ENCODE peak calls at places on chromosomes 1 and 21, in four cellular contexts. B is GM12878, S is HepG2, Y is K562. I is an unnamed sample.

GRCh38 chr1:71047635-71048607 is at the start of gene PTGER3:
- DNase-seq in Y (peak), B (no peak), S (peak), I (peak)

GRCh38 chr21:17513214-17514123 is 626 bp downstream of the CXADR start:
- DNase-seq in Y (peak), B (no peak), S (peak), I (peak)

GRCh38 chr1:7681401-7681800 is 89.7 kb upstream of the VAMP3 start:
- DNase-seq in B (no peak), S (no peak), Y (no peak), I (no peak)

GRCh38 chr1:234721476-234722266 is 111.7 kb upstream of the IRF2BP2 start:
- DNase-seq in Y (no peak), S (peak), B (no peak), I (no peak)

GRCh38 chr1:35499652-35500176 is 57.5 kb downstream of the KIAA0319L start:
- DNase-seq in Y (peak), B (no peak), S (no peak), I (no peak)

GRCh38 chr1:26408604-26409003 is 2.0 kb upstream of the LIN28A start:
- DNase-seq in S (peak), Y (peak), B (no peak), I (peak)

GRCh38 chr1:169109561-169110134 is 3.2 kb downstream of the ATP1B1 start:
- DNase-seq in B (no peak), S (peak), Y (no peak), I (no peak)

GRCh38 chr21:46459024-46459355 is 299 bp downstream of the DIP2A start:
- DNase-seq in B (no peak), Y (no peak), S (no peak), I (no peak)

GRCh38 chr1:169879034-169879835 is 14.5 kb downstream of the SCYL3 start:
- DNase-seq in B (no peak), Y (no peak), S (no peak), I (no peak)

GRCh38 chr1:216186131-216186530 is 237.1 kb downstream of the USH2A start:
- DNase-seq in Y (no peak), B (no peak), S (no peak), I (no peak)

GRCh38 chr1:76103034-76103433 is 28.5 kb downstream of the ST6GALNAC3 start:
- DNase-seq in Y (no peak), S (no peak), B (no peak), I (no peak)

DNA sequence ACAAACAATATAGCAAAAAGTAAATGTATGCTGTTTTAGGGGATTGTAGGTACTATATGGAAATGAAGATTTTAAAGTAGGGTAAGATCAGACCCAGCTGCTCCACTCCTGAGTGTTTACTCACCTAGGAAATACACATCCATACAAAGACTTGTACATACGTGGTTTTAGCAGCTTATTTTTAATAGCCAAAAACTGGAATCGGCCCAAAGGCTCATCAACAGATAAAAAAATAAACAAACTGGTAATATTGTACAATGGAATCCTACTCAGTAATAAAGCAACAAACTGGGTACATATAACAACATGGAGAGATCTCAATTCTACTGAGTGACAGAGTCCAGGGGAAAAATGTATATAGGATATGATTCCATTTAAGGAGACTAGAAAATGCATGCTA is 179.2 kb upstream of the TMEM51 start:
- DNase-seq in B (no peak), Y (no peak), S (no peak), I (no peak)
- TF ChIP-seq TCF7 in B (no peak), Y (no peak), S (no peak), I (no peak)

DNA sequence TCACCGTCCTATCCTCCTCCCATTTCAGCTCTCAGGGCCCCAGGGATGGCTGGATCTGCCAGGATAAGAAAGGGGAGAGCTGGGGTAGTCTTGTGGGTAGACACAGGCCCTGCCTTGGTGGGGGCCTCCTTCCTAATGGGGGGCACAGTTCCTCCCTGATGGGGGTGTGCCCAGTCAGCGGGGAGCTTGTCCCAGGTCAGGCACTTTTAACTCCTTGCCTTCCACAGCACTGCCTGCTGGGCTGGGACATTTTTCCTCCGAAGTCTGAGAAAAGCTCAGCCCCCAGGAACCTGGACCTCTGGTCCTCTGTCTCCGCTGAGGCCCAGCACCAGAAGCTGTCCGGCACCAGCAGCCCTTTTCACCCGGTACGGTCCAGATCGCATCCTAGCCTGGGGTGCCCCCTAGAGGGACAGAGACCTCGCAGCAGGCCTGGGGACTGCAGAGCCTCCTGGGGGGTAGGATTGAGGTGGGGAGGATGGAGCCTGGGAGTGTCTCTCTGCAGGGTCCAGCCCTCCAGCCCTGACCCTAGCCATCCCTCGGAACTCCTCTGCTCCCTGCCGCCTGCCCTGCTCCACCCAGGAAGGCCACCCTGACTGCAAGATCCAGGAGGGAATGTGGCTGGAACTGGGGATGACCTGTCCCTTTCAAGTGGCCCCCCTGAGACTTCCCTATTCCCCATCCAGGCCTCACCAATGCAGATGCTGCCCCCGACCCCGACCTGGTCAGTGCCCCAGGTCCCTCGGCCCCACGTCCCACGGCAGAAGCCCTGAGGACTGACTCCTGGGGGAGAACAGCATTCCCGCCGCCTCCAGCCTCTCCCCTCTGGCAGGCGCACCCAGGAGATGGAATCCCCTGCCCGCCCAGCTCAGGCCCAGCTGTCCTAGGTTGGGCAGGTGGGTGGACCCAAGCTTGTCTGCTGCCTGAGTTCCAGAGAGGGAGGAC is 12.0 kb downstream of the MIIP start:
- DNase-seq in Y (peak), B (no peak), S (no peak), I (peak)
- TF ChIP-seq ATF2 in Y (no peak), B (no peak), S (no peak), I (no peak)

GRCh38 chr1:33349081-33349759 is 28.3 kb upstream of the A3GALT2 start:
- DNase-seq in Y (peak), S (no peak), B (no peak), I (peak)
- TF ChIP-seq TCF7 in Y (no peak), S (no peak), B (no peak), I (no peak)

GRCh38 chr1:52917591-52917990 is 3.9 kb downstream of the ECHDC2 start:
- DNase-seq in S (no peak), B (no peak), Y (no peak), I (no peak)

GRCh38 chr1:52919051-52919719 is 2.4 kb downstream of the ECHDC2 start:
- DNase-seq in Y (no peak), B (no peak), S (no peak), I (no peak)

GRCh38 chr1:52919720-52920199 is 1.8 kb downstream of the ECHDC2 start:
- DNase-seq in B (no peak), S (no peak), Y (no peak), I (no peak)

GRCh38 chr1:52918201-52918600 is 3.3 kb downstream of the ECHDC2 start:
- DNase-seq in S (no peak), B (no peak), Y (no peak), I (no peak)

DNA sequence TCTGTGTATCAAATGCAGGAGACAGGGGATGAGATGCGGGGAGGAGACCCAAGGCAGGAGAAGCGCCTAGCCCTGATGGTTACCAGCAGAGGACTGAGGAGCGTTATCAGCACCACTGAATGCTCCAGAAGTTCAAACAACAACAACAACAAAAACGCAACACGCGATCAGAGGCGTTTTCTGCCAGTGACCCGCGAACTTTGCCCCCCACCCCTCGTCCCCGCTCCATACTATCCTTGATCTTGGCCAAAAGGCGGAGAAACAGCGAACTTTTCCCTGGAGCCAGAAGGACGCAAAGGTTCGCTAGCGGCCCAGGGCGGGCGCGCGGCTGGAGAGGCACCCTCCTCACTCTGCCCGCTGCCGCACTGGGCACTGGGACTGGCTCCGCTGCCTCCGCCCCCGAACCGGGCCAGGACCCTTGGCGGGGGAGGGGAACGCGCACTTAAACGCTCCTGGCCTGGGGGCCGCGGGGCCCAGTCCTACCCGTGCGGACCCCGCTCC is 699 bp downstream of the ECHDC2 start:
- DNase-seq in B (no peak), Y (no peak), S (no peak), I (no peak)
- TF ChIP-seq ATF2 in B (no peak), Y (no peak), S (no peak), I (no peak)

GRCh38 chr1:205323794-205324193 is 2.2 kb upstream of the NUAK2 start:
- DNase-seq in S (no peak), Y (no peak), B (no peak), I (no peak)

GRCh38 chr1:205321959-205322283 is 376 bp upstream of the NUAK2 start:
- DNase-seq in B (no peak), Y (no peak), S (no peak), I (no peak)

GRCh38 chr1:205319081-205320018 is 2.2 kb downstream of the NUAK2 start:
- DNase-seq in S (peak), B (no peak), Y (no peak), I (no peak)

GRCh38 chr1:205318231-205318991 is 3.1 kb downstream of the NUAK2 start:
- DNase-seq in Y (no peak), S (peak), B (no peak), I (no peak)

DNA sequence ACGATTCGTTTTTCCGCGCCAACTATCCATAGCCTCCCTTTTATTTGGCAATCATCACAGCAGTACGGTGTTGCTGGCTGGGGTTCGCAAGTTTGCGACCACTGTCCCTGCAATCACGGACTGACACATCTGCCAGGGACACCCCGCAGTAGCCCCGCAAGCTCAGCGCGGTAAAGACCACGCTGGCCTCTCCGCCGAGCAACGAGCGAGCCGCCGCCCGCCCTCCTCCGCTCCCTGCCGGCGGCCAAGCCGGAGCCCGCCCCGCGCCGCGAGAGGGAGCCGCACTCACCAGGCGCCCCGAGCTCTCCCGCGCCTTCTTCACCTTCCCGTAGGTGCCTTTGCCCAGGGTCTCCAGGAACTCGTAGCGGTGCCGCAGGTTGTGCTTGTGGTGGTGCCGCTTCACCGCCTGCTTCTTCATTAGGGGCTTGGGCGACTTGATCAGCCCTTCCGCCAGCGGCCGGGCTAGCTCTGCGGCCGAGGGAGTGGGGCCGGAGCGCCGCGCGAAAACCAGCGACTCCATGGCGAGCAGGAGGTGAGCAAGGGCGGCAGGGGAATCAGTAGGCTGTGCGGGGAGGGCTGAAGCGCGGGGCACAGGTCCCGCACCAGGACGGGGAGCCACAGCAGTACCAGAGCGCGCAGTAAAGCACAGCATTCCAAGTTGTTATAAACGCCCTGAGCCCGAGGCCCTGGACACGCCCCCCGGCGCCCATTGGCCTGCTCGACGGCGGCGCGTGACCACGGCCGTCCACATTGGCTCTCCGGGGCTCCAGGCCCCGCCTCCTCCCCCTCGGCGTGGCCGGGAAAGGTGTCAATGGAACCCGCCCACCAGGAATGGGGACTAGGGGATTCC is at the start of gene NUAK2:
- DNase-seq in B (no peak), S (peak), Y (peak), I (peak)
- TF ChIP-seq TCF7 in B (no peak), S (no peak), Y (no peak), I (no peak)

GRCh38 chr1:225543350-225543749 is 109.6 kb downstream of the ENAH start:
- DNase-seq in S (no peak), Y (no peak), B (no peak), I (no peak)
- TF ChIP-seq ATF2 in S (no peak), Y (no peak), B (no peak), I (no peak)

GRCh38 chr1:243799908-243800307 is 50.1 kb downstream of the AKT3 start:
- DNase-seq in Y (no peak), S (no peak), B (no peak), I (no peak)

GRCh38 chr1:243801378-243801777 is 48.7 kb downstream of the AKT3 start:
- DNase-seq in Y (no peak), S (no peak), B (no peak), I (no peak)

GRCh38 chr1:243796016-243796415 is 54.0 kb downstream of the AKT3 start:
- DNase-seq in B (no peak), S (no peak), Y (no peak), I (no peak)

GRCh38 chr1:243802736-243803135 is 47.3 kb downstream of the AKT3 start:
- DNase-seq in S (no peak), Y (no peak), B (no peak), I (no peak)

GRCh38 chr1:243798726-243799125 is 51.3 kb downstream of the AKT3 start:
- DNase-seq in Y (no peak), B (no peak), S (no peak), I (no peak)
- TF ChIP-seq TCF7 in Y (no peak), B (no peak), S (no peak), I (no peak)

GRCh38 chr1:41741244-41741643 is 177.5 kb downstream of the HIVEP3 start:
- DNase-seq in B (no peak), S (no peak), Y (no peak), I (no peak)

GRCh38 chr1:41739061-41739955 is 179.4 kb downstream of the HIVEP3 start:
- DNase-seq in S (no peak), Y (no peak), B (peak), I (no peak)

GRCh38 chr1:41742219-41742618 is 176.5 kb downstream of the HIVEP3 start:
- DNase-seq in B (no peak), S (no peak), Y (no peak), I (no peak)

GRCh38 chr1:41740058-41740457 is 178.7 kb downstream of the HIVEP3 start:
- DNase-seq in S (no peak), B (no peak), Y (no peak), I (no peak)

DNA sequence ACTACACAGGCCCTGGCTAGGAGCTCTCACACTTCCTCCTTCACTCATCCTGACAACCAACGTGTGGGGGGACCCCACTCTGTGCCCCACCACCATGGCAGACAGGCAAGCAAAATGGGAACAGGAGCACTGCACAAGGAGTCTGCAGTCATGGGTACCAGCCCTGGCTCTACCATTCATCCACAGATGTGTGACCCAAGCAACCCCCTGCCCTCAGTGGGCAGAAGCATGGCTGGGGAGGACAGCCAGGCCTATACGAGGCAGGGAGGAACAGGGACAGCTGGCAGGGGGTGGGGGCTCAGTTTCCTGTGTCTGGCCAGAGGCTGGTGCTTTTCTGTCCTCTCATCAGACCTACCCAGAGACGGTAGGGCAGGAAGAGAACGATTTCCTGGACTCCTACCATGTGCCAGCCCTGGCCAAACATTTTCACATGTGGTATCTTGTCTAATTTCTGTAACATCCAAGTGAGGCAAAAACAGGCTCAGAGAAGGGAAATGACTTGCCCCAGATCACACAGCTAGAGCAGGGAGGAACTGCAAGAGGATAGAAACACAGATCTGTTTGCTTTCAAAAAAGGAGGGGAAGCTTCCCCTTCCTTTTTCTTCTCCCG is 178.0 kb downstream of the HIVEP3 start:
- DNase-seq in B (no peak), S (no peak), Y (no peak), I (no peak)
- TF ChIP-seq ATF2 in B (no peak), S (no peak), Y (no peak), I (no peak)

GRCh38 chr1:108886292-108886691 is 9.5 kb downstream of the GPSM2 start:
- DNase-seq in S (no peak), Y (no peak), B (no peak), I (no peak)

GRCh38 chr1:108882837-108883236 is 6.1 kb downstream of the GPSM2 start:
- DNase-seq in Y (no peak), S (no peak), B (no peak), I (no peak)

GRCh38 chr1:108881369-108881768 is 4.6 kb downstream of the GPSM2 start:
- DNase-seq in Y (no peak), B (no peak), S (no peak), I (no peak)

GRCh38 chr1:108880850-108881249 is 4.1 kb downstream of the GPSM2 start:
- DNase-seq in S (no peak), Y (no peak), B (no peak), I (no peak)

DNA sequence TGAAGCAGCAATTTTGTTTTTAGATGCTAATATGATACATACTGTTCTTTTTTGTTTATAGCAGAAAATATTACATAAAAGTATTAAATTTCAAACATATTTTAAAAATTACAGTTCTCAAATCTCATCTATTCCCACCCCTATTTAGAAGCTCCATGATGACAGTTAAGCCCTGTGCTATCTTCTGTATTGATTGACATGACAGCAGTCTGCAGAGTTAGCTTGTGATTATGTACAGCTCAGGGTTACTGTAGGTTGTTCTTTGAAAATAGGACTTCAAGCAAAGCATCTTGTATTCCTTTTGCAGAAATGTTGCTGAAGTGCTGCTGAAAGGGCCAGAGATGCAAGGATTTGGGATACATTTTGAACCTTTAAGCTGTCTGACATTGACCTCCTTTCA is 8.2 kb downstream of the GPSM2 start:
- DNase-seq in Y (no peak), B (no peak), S (no peak), I (no peak)
- TF ChIP-seq TCF7 in Y (no peak), B (no peak), S (no peak), I (no peak)

DNA sequence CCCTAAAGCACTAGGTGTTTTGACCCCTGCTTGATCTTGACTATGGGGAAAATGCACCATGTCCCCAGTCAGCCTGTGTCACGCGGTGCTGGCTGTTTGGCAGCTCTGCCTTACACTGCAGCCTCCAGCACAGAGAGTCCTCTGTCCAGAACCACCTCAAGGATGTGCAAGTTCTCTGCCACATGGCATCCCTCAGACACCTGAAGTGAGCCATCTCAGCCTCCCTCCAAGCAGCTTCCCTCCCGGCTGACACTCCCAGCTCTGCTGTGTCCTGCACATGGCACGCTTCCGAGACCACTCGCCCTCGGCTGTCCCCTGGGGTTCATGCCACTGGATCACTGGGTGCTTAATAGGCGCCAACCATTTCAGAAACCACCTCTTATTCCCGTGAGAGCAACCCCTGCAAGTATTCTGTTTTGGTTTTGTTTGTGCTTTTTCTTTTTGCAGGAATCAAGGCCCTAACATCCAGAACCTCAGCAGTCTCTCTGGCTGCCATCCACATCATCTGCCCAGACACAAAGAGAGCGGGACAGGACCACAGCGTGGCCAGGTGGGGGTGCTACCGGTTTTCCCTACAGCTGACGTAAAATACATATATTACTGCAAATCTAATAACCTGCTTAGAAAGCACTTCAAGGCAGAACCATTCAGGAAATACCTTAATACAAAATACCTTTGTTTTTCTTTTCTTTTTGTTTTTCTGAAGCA is 45.7 kb downstream of the CAPZB start:
- DNase-seq in Y (peak), B (no peak), S (no peak), I (peak)
- TF ChIP-seq ATF2 in Y (no peak), B (no peak), S (no peak), I (no peak)

I was measured in WTC11.